ENCODE peak calls at places on chromosome 5, in five cellular contexts. Y is T-cell; O is activated CD8-positive, alpha-beta memory T cell treated with anti-CD3 and anti-CD28 coated beads, Interleukin-2, amount 10 ng/mL, durations not matched to agents 7 days and 5 days; Q is left ventricle myocardium superior; I is heart left ventricle. B is an unnamed sample.
A peak's percentile ranks its signal among the peaks of the same experiment; 100 is the strongest.

GRCh38 chr5:142012186-142012785 is 541 bp downstream of the GNPDA1 start:
- ATAC-seq in O (no peak), Y (peak; percentile 4), I (peak; percentile 38), Q (peak; percentile 47), B (no peak)

GRCh38 chr5:58961631-58962280 is 378.9 kb downstream of the RAB3C start:
- ATAC-seq in Y (no peak), O (no peak), I (no peak), Q (no peak), B (no peak)

GRCh38 chr5:39093351-39093749 is 19.2 kb upstream of the RICTOR start:
- ATAC-seq in Y (no peak), Q (no peak), I (no peak), O (no peak), B (no peak)

GRCh38 chr5:170606939-170607338 is 103.1 kb downstream of the KCNIP1 start:
- ATAC-seq in I (no peak), O (no peak), Y (no peak), Q (no peak), B (no peak)

GRCh38 chr5:151700816-151701215 is 14.1 kb upstream of the SPARC start:
- ATAC-seq in Y (no peak), Q (no peak), O (no peak), I (no peak), B (no peak)

GRCh38 chr5:112192072-112192471 is 227.0 kb downstream of the EPB41L4A start:
- ATAC-seq in Q (no peak), Y (no peak), I (no peak), O (no peak), B (no peak)

GRCh38 chr5:9544056-9544455 is 1.8 kb downstream of the SEMA5A start:
- ATAC-seq in Q (no peak), Y (no peak), I (no peak), O (no peak), B (no peak)

GRCh38 chr5:179381691-179382090 is 36.4 kb upstream of the ADAMTS2 start:
- ATAC-seq in Q (no peak), O (no peak), I (no peak), Y (no peak), B (no peak)

GRCh38 chr5:98836175-98836574 is 62.7 kb downstream of the RGMB start:
- ATAC-seq in Y (no peak), Q (no peak), I (no peak), O (no peak), B (no peak)

GRCh38 chr5:150599917-150600511 is 40.4 kb upstream of the SYNPO start:
- ATAC-seq in O (no peak), I (peak; percentile 43), Q (peak; percentile 51), Y (no peak), B (no peak)

GRCh38 chr5:138789771-138790242 is 36.6 kb downstream of the CTNNA1 start:
- ATAC-seq in I (no peak), O (peak; percentile 23), Q (peak; percentile 43), Y (no peak), B (no peak)

GRCh38 chr5:43208658-43209057 is 16.6 kb downstream of the NIM1K start:
- ATAC-seq in I (no peak), Q (no peak), Y (no peak), O (no peak), B (no peak)

GRCh38 chr5:56580864-56581263 is 234.5 kb upstream of the MAP3K1 start:
- ATAC-seq in Y (no peak), I (no peak), O (no peak), Q (no peak), B (no peak)

B was measured in activated CD4-positive, CD25-positive, alpha-beta regulatory T cell treated with anti-CD3 and anti-CD28 coated beads, Interleukin-2, amount 50 U/mL, for 24 hours.